ENCODE peak calls at places on chromosome 17, in five cellular contexts. T, O, H, M and S are unnamed samples.

GRCh38 chr17:31457391-31458234 is 66.1 kb downstream of the RAB11FIP4 start:
- DNase-seq in M (no peak), T (no peak), H (no peak), O (no peak), S (no peak)

GRCh38 chr17:2051388-2052237 is 3.3 kb upstream of the HIC1 start:
- DNase-seq in T (no peak), O (no peak), M (no peak), H (no peak), S (no peak)

GRCh38 chr17:31381165-31381668 is 10.3 kb upstream of the RAB11FIP4 start:
- DNase-seq in T (no peak), O (no peak), M (no peak), H (no peak), S (no peak)

GRCh38 chr17:66632716-66633115 is 202.2 kb upstream of the CACNG5 start:
- DNase-seq in T (no peak), M (no peak), O (no peak), H (no peak), S (no peak)

GRCh38 chr17:82118178-82118814 is 20.3 kb upstream of the FASN start:
- DNase-seq in T (no peak), O (no peak), H (no peak), M (no peak), S (no peak)

GRCh38 chr17:68456529-68457167 is 648 bp downstream of the WIPI1 start:
- DNase-seq in M (peak; percentile 69), T (no peak), O (peak; percentile 90), H (peak; percentile 87), S (no peak)

GRCh38 chr17:72164340-72164739 is 43.5 kb downstream of the SOX9 start:
- DNase-seq in T (no peak), O (no peak), M (no peak), H (no peak), S (no peak)

GRCh38 chr17:37614391-37614790 is 5.2 kb upstream of the SYNRG start:
- DNase-seq in T (no peak), H (no peak), M (no peak), O (no peak), S (no peak)

GRCh38 chr17:68197997-68198930 is 49.6 kb upstream of the AMZ2 start:
- DNase-seq in H (no peak), O (peak; percentile 69), M (no peak), T (no peak), S (peak; percentile 11)

GRCh38 chr17:49890077-49890821 is 42.4 kb upstream of the TAC4 start:
- DNase-seq in O (no peak), H (no peak), T (no peak), M (no peak), S (no peak)

GRCh38 chr17:15740570-15741120 is 8.6 kb downstream of the TBC1D26 start:
- DNase-seq in T (no peak), O (no peak), M (no peak), H (no peak), S (no peak)

GRCh38 chr17:38868968-38869646 is 751 bp upstream of the LASP1 start:
- DNase-seq in H (peak; percentile 88), O (peak; percentile 95), M (peak; percentile 92), T (peak; percentile 78), S (peak; percentile 71)

GRCh38 chr17:66507103-66507923 is 204.9 kb downstream of the PRKCA start:
- DNase-seq in O (no peak), H (peak; percentile 69), T (no peak), M (peak; percentile 49), S (no peak)

GRCh38 chr17:8489841-8490240 is 54.2 kb downstream of the NDEL1 start:
- DNase-seq in O (no peak), H (no peak), M (no peak), T (no peak), S (no peak)

GRCh38 chr17:41528959-41529353 is 848 bp upstream of the KRT19 start:
- DNase-seq in H (no peak), O (no peak), T (no peak), M (no peak), S (no peak)

GRCh38 chr17:12745481-12745880 is 43.8 kb upstream of the ARHGAP44 start:
- DNase-seq in O (no peak), M (no peak), T (no peak), H (no peak), S (no peak)

GRCh38 chr17:72150632-72151460 is 30.0 kb downstream of the SOX9 start:
- DNase-seq in M (no peak), O (no peak), H (no peak), T (no peak), S (no peak)

GRCh38 chr17:78979780-78980623 is at the start of gene LGALS3BP:
- DNase-seq in M (peak; percentile 79), T (no peak), O (no peak), H (no peak), S (no peak)

GRCh38 chr17:80446645-80447405 is 29.6 kb downstream of the NPTX1 start:
- DNase-seq in H (no peak), O (no peak), T (no peak), M (no peak), S (no peak)

GRCh38 chr17:15323147-15323546 is 18.2 kb downstream of the TEKT3 start:
- DNase-seq in T (no peak), O (no peak), M (no peak), H (no peak), S (no peak)

GRCh38 chr17:42706732-42707131 is 24.4 kb downstream of the CNTNAP1 start:
- DNase-seq in T (peak; percentile 34), H (no peak), M (no peak), O (no peak), S (no peak)

GRCh38 chr17:75842411-75842810 is 1.8 kb downstream of the UNC13D start:
- DNase-seq in O (no peak), H (no peak), M (no peak), T (no peak), S (no peak)

GRCh38 chr17:42682400-42683384 is at the start of gene CNTNAP1:
- DNase-seq in H (peak; percentile 74), T (no peak), M (no peak), O (peak; percentile 90), S (no peak)

GRCh38 chr17:19386276-19386863 is 620 bp downstream of the MFAP4 start:
- DNase-seq in H (no peak), T (no peak), M (peak; percentile 67), O (peak; percentile 87), S (no peak)

GRCh38 chr17:50051082-50051576 is 4.8 kb upstream of the ITGA3 start:
- DNase-seq in M (peak; percentile 73), O (no peak), H (peak; percentile 55), T (no peak), S (no peak)

GRCh38 chr17:83183951-83184506 is 104.6 kb downstream of the METRNL start:
- DNase-seq in O (peak; percentile 51), H (peak; percentile 90), M (peak; percentile 28), T (no peak), S (no peak)

GRCh38 chr17:42519546-42520444 is 16.2 kb upstream of the NAGLU start:
- DNase-seq in H (peak; percentile 98), O (peak; percentile 96), T (no peak), M (peak; percentile 86), S (no peak)

GRCh38 chr17:6059406-6059805 is 10.8 kb upstream of the WSCD1 start:
- DNase-seq in M (no peak), H (no peak), O (no peak), T (no peak), S (no peak)

GRCh38 chr17:79398441-79398840 is 212.4 kb downstream of the RBFOX3 start:
- DNase-seq in H (no peak), T (no peak), M (no peak), O (no peak), S (no peak)

GRCh38 chr17:34447406-34447805 is 84.4 kb upstream of the CCL1 start:
- DNase-seq in O (no peak), T (no peak), M (no peak), H (no peak), S (no peak)

GRCh38 chr17:19335951-19336631 is 26.4 kb downstream of the B9D1 start:
- DNase-seq in O (peak; percentile 64), T (no peak), H (no peak), M (no peak), S (no peak)

GRCh38 chr17:78131172-78132085 is 858 bp downstream of the TMC8 start:
- DNase-seq in H (no peak), M (no peak), O (peak; percentile 82), T (peak; percentile 44), S (peak; percentile 41)

GRCh38 chr17:7023576-7024401 is 939 bp downstream of the BCL6B start:
- DNase-seq in O (peak; percentile 98), M (peak; percentile 97), H (peak; percentile 100), T (peak; percentile 95), S (peak; percentile 97)

GRCh38 chr17:82227629-82228277 is 1.1 kb upstream of the SLC16A3 start:
- DNase-seq in H (no peak), M (no peak), O (no peak), T (no peak), S (no peak)

GRCh38 chr17:66910651-66911285 is 53.7 kb upstream of the CACNG4 start:
- DNase-seq in O (no peak), M (no peak), T (no peak), H (no peak), S (no peak)

GRCh38 chr17:45650601-45651000 is 133.5 kb upstream of the CRHR1 start:
- DNase-seq in H (no peak), M (no peak), O (peak; percentile 44), T (no peak), S (no peak)
- H3K27ac ChIP-seq in H (no peak overlapping the region), M (no peak overlapping the region), O (no peak overlapping the region), T (no peak overlapping the region), S (no peak overlapping the region)

GRCh38 chr17:57399690-57400089 is 143.4 kb downstream of the MSI2 start:
- DNase-seq in T (no peak), M (no peak), O (no peak), H (no peak), S (no peak)

GRCh38 chr17:57403241-57403640 is 146.9 kb downstream of the MSI2 start:
- DNase-seq in O (no peak), T (no peak), H (no peak), M (no peak), S (no peak)

GRCh38 chr17:57402691-57403090 is 146.4 kb downstream of the MSI2 start:
- DNase-seq in O (no peak), H (no peak), T (no peak), M (no peak), S (no peak)

GRCh38 chr17:57400648-57401047 is 144.3 kb downstream of the MSI2 start:
- DNase-seq in M (no peak), H (no peak), T (no peak), O (no peak), S (no peak)

GRCh38 chr17:57401556-57402488 is 145.5 kb downstream of the MSI2 start:
- DNase-seq in M (no peak), O (no peak), H (no peak), T (no peak), S (no peak)
- H3K27ac ChIP-seq in M (no peak overlapping the region), O (no peak overlapping the region), H (no peak overlapping the region), T (no peak overlapping the region), S (no peak overlapping the region)

GRCh38 chr17:40157972-40158371 is 17.6 kb downstream of the CASC3 start:
- DNase-seq in M (no peak), H (no peak), T (no peak), O (no peak), S (no peak)
- H3K27ac ChIP-seq in M (peak overlapping the region; percentile 55), H (no peak overlapping the region), T (no peak overlapping the region), O (no peak overlapping the region), S (no peak overlapping the region)

DNA sequence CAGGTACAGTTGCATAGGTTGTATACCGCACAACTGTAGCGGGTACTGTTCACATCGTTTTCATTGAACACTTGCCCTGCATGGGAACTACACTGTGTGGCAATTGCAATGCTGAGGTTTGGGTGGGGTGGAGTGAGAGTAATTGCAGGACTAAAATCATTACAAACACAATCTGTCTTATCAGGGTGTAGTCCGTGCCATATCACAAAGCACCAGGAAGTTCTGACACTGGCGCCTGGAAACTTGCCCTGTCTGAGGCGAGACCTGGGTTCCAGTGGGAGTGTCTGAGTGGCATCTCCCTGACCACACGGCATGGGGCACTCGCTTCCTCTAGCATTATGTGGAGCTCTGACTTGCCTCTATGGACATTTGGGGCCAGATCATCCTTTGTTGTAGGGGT is 153.4 kb downstream of the RGS9 start:
- DNase-seq in T (no peak), H (no peak), M (no peak), O (no peak), S (no peak)
- H3K27ac ChIP-seq in T (no peak overlapping the region), H (no peak overlapping the region), M (peak overlapping the region; percentile 49), O (no peak overlapping the region), S (no peak overlapping the region)